ENCODE peak calls at places on chromosomes 5 and 9, in seven cellular contexts. One of them, this sample, is unnamed.

GRCh38 chr5:96344678-96345612 is 88.1 kb downstream of the PCSK1 start:
- DNase-seq in NCI-H1092 treated with DMSO at 0.1 percent for 48 hours: peak
- DNase-seq in neuronal stem cell: peak
- DNase-seq in fibroblast of lung: peak
- DNase-seq in C1 segment of cervical spinal cord: no peak
- DNase-seq in B cell: no peak
- DNase-seq in WERI-Rb-1: peak
- DNase-seq in this sample: peak

GRCh38 chr9:71928806-71929205 is 17.4 kb downstream of the C9orf85 start:
- DNase-seq in NCI-H1092 treated with DMSO at 0.1 percent for 48 hours: no peak
- DNase-seq in neuronal stem cell: no peak
- DNase-seq in fibroblast of lung: no peak
- DNase-seq in C1 segment of cervical spinal cord: no peak
- DNase-seq in B cell: no peak
- DNase-seq in WERI-Rb-1: no peak
- DNase-seq in this sample: no peak

GRCh38 chr9:76294301-76294700 is 99.9 kb downstream of the RFK start:
- DNase-seq in NCI-H1092 treated with DMSO at 0.1 percent for 48 hours: no peak
- DNase-seq in neuronal stem cell: no peak
- DNase-seq in fibroblast of lung: no peak
- DNase-seq in C1 segment of cervical spinal cord: no peak
- DNase-seq in B cell: no peak
- DNase-seq in WERI-Rb-1: no peak
- DNase-seq in this sample: no peak

GRCh38 chr5:38719916-38720315 is 125.9 kb upstream of the OSMR start:
- DNase-seq in NCI-H1092 treated with DMSO at 0.1 percent for 48 hours: no peak
- DNase-seq in neuronal stem cell: no peak
- DNase-seq in fibroblast of lung: peak
- DNase-seq in C1 segment of cervical spinal cord: no peak
- DNase-seq in B cell: no peak
- DNase-seq in WERI-Rb-1: no peak
- DNase-seq in this sample: no peak

GRCh38 chr5:157233515-157233914 is 32.4 kb upstream of the CYFIP2 start:
- DNase-seq in NCI-H1092 treated with DMSO at 0.1 percent for 48 hours: no peak
- DNase-seq in neuronal stem cell: no peak
- DNase-seq in fibroblast of lung: no peak
- DNase-seq in C1 segment of cervical spinal cord: no peak
- DNase-seq in B cell: no peak
- DNase-seq in WERI-Rb-1: no peak
- DNase-seq in this sample: no peak

GRCh38 chr5:167303582-167303981 is 987.9 kb upstream of the WWC1 start:
- DNase-seq in NCI-H1092 treated with DMSO at 0.1 percent for 48 hours: no peak
- DNase-seq in neuronal stem cell: no peak
- DNase-seq in fibroblast of lung: no peak
- DNase-seq in C1 segment of cervical spinal cord: no peak
- DNase-seq in B cell: no peak
- DNase-seq in WERI-Rb-1: no peak
- DNase-seq in this sample: no peak

GRCh38 chr5:14202462-14202861 is 59.3 kb downstream of the TRIO start:
- DNase-seq in NCI-H1092 treated with DMSO at 0.1 percent for 48 hours: no peak
- DNase-seq in neuronal stem cell: no peak
- DNase-seq in fibroblast of lung: no peak
- DNase-seq in C1 segment of cervical spinal cord: no peak
- DNase-seq in B cell: no peak
- DNase-seq in WERI-Rb-1: no peak
- DNase-seq in this sample: no peak

GRCh38 chr5:170280090-170280493 is 17.5 kb downstream of the LCP2 start:
- DNase-seq in NCI-H1092 treated with DMSO at 0.1 percent for 48 hours: no peak
- DNase-seq in neuronal stem cell: peak
- DNase-seq in fibroblast of lung: no peak
- DNase-seq in C1 segment of cervical spinal cord: no peak
- DNase-seq in B cell: no peak
- DNase-seq in WERI-Rb-1: no peak
- DNase-seq in this sample: no peak

GRCh38 chr5:90962481-90962880 is 403.9 kb downstream of the ADGRV1 start:
- DNase-seq in NCI-H1092 treated with DMSO at 0.1 percent for 48 hours: no peak
- DNase-seq in neuronal stem cell: no peak
- DNase-seq in fibroblast of lung: no peak
- DNase-seq in C1 segment of cervical spinal cord: no peak
- DNase-seq in B cell: no peak
- DNase-seq in WERI-Rb-1: no peak
- DNase-seq in this sample: peak

GRCh38 chr5:166786889-166787288 is 1504.6 kb upstream of the WWC1 start:
- DNase-seq in NCI-H1092 treated with DMSO at 0.1 percent for 48 hours: no peak
- DNase-seq in neuronal stem cell: no peak
- DNase-seq in fibroblast of lung: no peak
- DNase-seq in C1 segment of cervical spinal cord: no peak
- DNase-seq in B cell: no peak
- DNase-seq in WERI-Rb-1: no peak
- DNase-seq in this sample: no peak

GRCh38 chr5:177311361-177311722 is 356 bp downstream of the MXD3 start:
- DNase-seq in NCI-H1092 treated with DMSO at 0.1 percent for 48 hours: no peak
- DNase-seq in neuronal stem cell: no peak
- DNase-seq in fibroblast of lung: no peak
- DNase-seq in C1 segment of cervical spinal cord: no peak
- DNase-seq in B cell: no peak
- DNase-seq in WERI-Rb-1: no peak
- DNase-seq in this sample: no peak

This sample was measured in D341Med.